ENCODE peak calls at places on chromosomes 7 and 10, in six cellular contexts. One of them, this sample, is unnamed.

GRCh38 chr10:95388539-95388938 is 97.7 kb upstream of the PDLIM1 start:
- DNase-seq in GM06990: no peak
- DNase-seq in CD4-positive, CD25-positive, alpha-beta regulatory T cell: no peak
- DNase-seq in psoas muscle: no peak
- DNase-seq in esophagus squamous epithelium: no peak
- DNase-seq in tibial artery: peak; percentile 68
- DNase-seq in this sample: no peak

GRCh38 chr10:111211756-111212155 is 134.9 kb downstream of the ADRA2A start:
- DNase-seq in GM06990: no peak
- DNase-seq in CD4-positive, CD25-positive, alpha-beta regulatory T cell: no peak
- DNase-seq in psoas muscle: no peak
- DNase-seq in esophagus squamous epithelium: no peak
- DNase-seq in tibial artery: no peak
- DNase-seq in this sample: no peak

GRCh38 chr7:143063741-143064140 is 11.6 kb downstream of the OR6V1 start:
- DNase-seq in GM06990: no peak
- DNase-seq in CD4-positive, CD25-positive, alpha-beta regulatory T cell: no peak
- DNase-seq in psoas muscle: no peak
- DNase-seq in esophagus squamous epithelium: no peak
- DNase-seq in tibial artery: no peak
- DNase-seq in this sample: no peak

GRCh38 chr10:101781984-101782810 is 1.0 kb downstream of the NPM3 start:
- DNase-seq in GM06990: no peak
- DNase-seq in CD4-positive, CD25-positive, alpha-beta regulatory T cell: no peak
- DNase-seq in psoas muscle: no peak
- DNase-seq in esophagus squamous epithelium: no peak
- DNase-seq in tibial artery: no peak
- DNase-seq in this sample: no peak

GRCh38 chr7:46559194-46559576 is 638.1 kb upstream of the IGFBP3 start:
- DNase-seq in GM06990: no peak
- DNase-seq in CD4-positive, CD25-positive, alpha-beta regulatory T cell: no peak
- DNase-seq in psoas muscle: no peak
- DNase-seq in esophagus squamous epithelium: no peak
- DNase-seq in tibial artery: no peak
- DNase-seq in this sample: no peak

GRCh38 chr7:28410628-28411578 is 1.4 kb upstream of the CREB5 start:
- DNase-seq in GM06990: peak; percentile 61
- DNase-seq in CD4-positive, CD25-positive, alpha-beta regulatory T cell: no peak
- DNase-seq in psoas muscle: peak; percentile 55
- DNase-seq in esophagus squamous epithelium: no peak
- DNase-seq in tibial artery: peak; percentile 77
- DNase-seq in this sample: peak; percentile 46

GRCh38 chr7:38740041-38740440 is 108.9 kb upstream of the AMPH start:
- DNase-seq in GM06990: no peak
- DNase-seq in CD4-positive, CD25-positive, alpha-beta regulatory T cell: no peak
- DNase-seq in psoas muscle: no peak
- DNase-seq in esophagus squamous epithelium: no peak
- DNase-seq in tibial artery: no peak
- DNase-seq in this sample: no peak

GRCh38 chr10:13048762-13049161 is 47.2 kb upstream of the CCDC3 start:
- DNase-seq in GM06990: no peak
- DNase-seq in CD4-positive, CD25-positive, alpha-beta regulatory T cell: no peak
- DNase-seq in psoas muscle: no peak
- DNase-seq in esophagus squamous epithelium: no peak
- DNase-seq in tibial artery: no peak
- DNase-seq in this sample: no peak

GRCh38 chr7:38330861-38331709 is 57.6 kb upstream of the TARP start:
- DNase-seq in GM06990: no peak
- DNase-seq in CD4-positive, CD25-positive, alpha-beta regulatory T cell: no peak
- DNase-seq in psoas muscle: no peak
- DNase-seq in esophagus squamous epithelium: no peak
- DNase-seq in tibial artery: no peak
- DNase-seq in this sample: no peak

GRCh38 chr7:23471090-23471859 is 984 bp upstream of the IGF2BP3 start:
- DNase-seq in GM06990: peak; percentile 92
- DNase-seq in CD4-positive, CD25-positive, alpha-beta regulatory T cell: no peak
- DNase-seq in psoas muscle: no peak
- DNase-seq in esophagus squamous epithelium: no peak
- DNase-seq in tibial artery: no peak
- DNase-seq in this sample: no peak
- H3K27me3 ChIP-seq in GM06990: no peaks in the 10 kb centered on the region
- H3K27me3 ChIP-seq in CD4-positive, CD25-positive, alpha-beta regulatory T cell: peaks cover 69% of the 10 kb centered on the region
- H3K27me3 ChIP-seq in psoas muscle: peaks cover 55% of the 10 kb centered on the region
- H3K27me3 ChIP-seq in esophagus squamous epithelium: peaks cover 79% of the 10 kb centered on the region
- H3K27me3 ChIP-seq in tibial artery: peaks cover 24% of the 10 kb centered on the region
- H3K27me3 ChIP-seq in this sample: peaks cover 20% of the 10 kb centered on the region

GRCh38 chr7:128084896-128085608 is 53.8 kb upstream of the LRRC4 start:
- DNase-seq in GM06990: no peak
- DNase-seq in CD4-positive, CD25-positive, alpha-beta regulatory T cell: no peak
- DNase-seq in psoas muscle: no peak
- DNase-seq in esophagus squamous epithelium: no peak
- DNase-seq in tibial artery: no peak
- DNase-seq in this sample: no peak
- H3K27me3 ChIP-seq in GM06990: no peaks in the 10 kb centered on the region
- H3K27me3 ChIP-seq in CD4-positive, CD25-positive, alpha-beta regulatory T cell: no peaks in the 10 kb centered on the region
- H3K27me3 ChIP-seq in psoas muscle: no peaks in the 10 kb centered on the region
- H3K27me3 ChIP-seq in esophagus squamous epithelium: no peaks in the 10 kb centered on the region
- H3K27me3 ChIP-seq in tibial artery: no peaks in the 10 kb centered on the region
- H3K27me3 ChIP-seq in this sample: no peaks in the 10 kb centered on the region

DNA sequence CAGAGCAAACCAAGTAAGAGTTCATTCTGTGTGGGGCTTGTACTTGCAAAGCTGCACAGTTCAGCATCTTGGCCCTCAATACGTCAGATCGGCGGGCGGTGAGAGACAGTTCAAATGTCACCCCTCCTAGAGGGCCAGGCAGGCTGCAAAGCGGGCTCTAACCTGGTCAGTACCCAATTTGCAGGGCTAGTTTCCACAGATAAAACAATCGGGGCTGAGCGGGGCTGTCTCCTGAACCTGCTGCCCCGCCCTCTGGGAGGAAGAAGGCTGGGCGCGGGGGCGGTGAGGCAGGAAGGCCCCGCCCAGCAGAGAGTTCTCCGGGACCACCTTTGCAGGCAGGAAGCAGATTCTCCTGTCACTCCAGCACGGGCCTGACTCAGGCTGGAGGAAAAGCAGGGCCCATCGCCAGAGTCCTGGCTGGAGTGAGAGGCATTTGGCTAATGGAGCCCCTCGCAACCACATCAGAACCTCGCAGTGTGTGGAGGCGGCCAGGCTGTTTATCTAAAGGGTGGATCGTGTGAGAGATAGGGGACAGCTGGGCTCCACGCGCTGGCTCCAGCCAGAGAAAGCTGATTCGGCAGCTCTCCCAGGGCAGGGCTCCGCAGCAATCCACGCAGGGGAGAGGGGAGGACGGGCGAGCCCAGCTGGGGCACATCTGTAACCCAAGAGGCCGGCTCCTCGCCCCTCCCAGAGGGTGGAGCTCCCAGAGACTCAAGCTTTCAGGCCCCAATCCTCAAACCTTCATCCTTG is 83.1 kb downstream of the SH3PXD2A start:
- DNase-seq in GM06990: peak; percentile 57
- DNase-seq in CD4-positive, CD25-positive, alpha-beta regulatory T cell: peak; percentile 54
- DNase-seq in psoas muscle: peak; percentile 88
- DNase-seq in esophagus squamous epithelium: peak; percentile 44
- DNase-seq in tibial artery: peak; percentile 73
- DNase-seq in this sample: peak; percentile 81
- H3K27me3 ChIP-seq in GM06990: no peaks in the 10 kb centered on the region
- H3K27me3 ChIP-seq in CD4-positive, CD25-positive, alpha-beta regulatory T cell: no peaks in the 10 kb centered on the region
- H3K27me3 ChIP-seq in psoas muscle: no peaks in the 10 kb centered on the region
- H3K27me3 ChIP-seq in esophagus squamous epithelium: no peaks in the 10 kb centered on the region
- H3K27me3 ChIP-seq in tibial artery: no peaks in the 10 kb centered on the region
- H3K27me3 ChIP-seq in this sample: no peaks in the 10 kb centered on the region

GRCh38 chr10:85646312-85646711 is 720.3 kb downstream of the GRID1 start:
- DNase-seq in GM06990: no peak
- DNase-seq in CD4-positive, CD25-positive, alpha-beta regulatory T cell: no peak
- DNase-seq in psoas muscle: no peak
- DNase-seq in esophagus squamous epithelium: no peak
- DNase-seq in tibial artery: no peak
- DNase-seq in this sample: no peak

GRCh38 chr10:85643839-85644525 is 722.6 kb downstream of the GRID1 start:
- DNase-seq in GM06990: no peak
- DNase-seq in CD4-positive, CD25-positive, alpha-beta regulatory T cell: no peak
- DNase-seq in psoas muscle: no peak
- DNase-seq in esophagus squamous epithelium: no peak
- DNase-seq in tibial artery: no peak
- DNase-seq in this sample: no peak

GRCh38 chr10:85645851-85646250 is 720.7 kb downstream of the GRID1 start:
- DNase-seq in GM06990: no peak
- DNase-seq in CD4-positive, CD25-positive, alpha-beta regulatory T cell: no peak
- DNase-seq in psoas muscle: no peak
- DNase-seq in esophagus squamous epithelium: no peak
- DNase-seq in tibial artery: no peak
- DNase-seq in this sample: no peak

GRCh38 chr10:85643171-85643838 is 723.3 kb downstream of the GRID1 start:
- DNase-seq in GM06990: no peak
- DNase-seq in CD4-positive, CD25-positive, alpha-beta regulatory T cell: no peak
- DNase-seq in psoas muscle: no peak
- DNase-seq in esophagus squamous epithelium: no peak
- DNase-seq in tibial artery: no peak
- DNase-seq in this sample: no peak

DNA sequence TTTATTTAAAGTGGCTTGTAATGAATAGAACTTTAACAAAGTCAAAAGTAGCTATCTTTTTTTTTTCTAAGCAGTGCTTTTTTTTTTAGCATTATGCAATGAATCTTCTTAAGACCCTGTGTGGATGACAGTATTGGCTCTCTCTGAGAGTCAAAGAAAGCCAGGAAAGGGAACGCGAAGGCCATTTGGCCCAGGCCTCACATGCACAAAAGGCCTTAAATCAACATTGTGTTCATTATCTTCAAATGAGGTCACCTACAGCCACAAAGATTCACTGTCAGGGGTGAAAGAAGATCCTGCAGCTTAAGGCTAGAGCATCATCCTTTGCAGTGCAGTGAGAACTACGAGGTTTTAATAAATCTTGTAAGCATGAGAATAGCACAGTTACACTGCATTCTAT is 721.5 kb downstream of the GRID1 start:
- DNase-seq in GM06990: no peak
- DNase-seq in CD4-positive, CD25-positive, alpha-beta regulatory T cell: no peak
- DNase-seq in psoas muscle: no peak
- DNase-seq in esophagus squamous epithelium: no peak
- DNase-seq in tibial artery: no peak
- DNase-seq in this sample: no peak
- H3K27me3 ChIP-seq in GM06990: no peaks in the 10 kb centered on the region
- H3K27me3 ChIP-seq in CD4-positive, CD25-positive, alpha-beta regulatory T cell: no peaks in the 10 kb centered on the region
- H3K27me3 ChIP-seq in psoas muscle: no peaks in the 10 kb centered on the region
- H3K27me3 ChIP-seq in esophagus squamous epithelium: no peaks in the 10 kb centered on the region
- H3K27me3 ChIP-seq in tibial artery: no peaks in the 10 kb centered on the region
- H3K27me3 ChIP-seq in this sample: no peaks in the 10 kb centered on the region

DNA sequence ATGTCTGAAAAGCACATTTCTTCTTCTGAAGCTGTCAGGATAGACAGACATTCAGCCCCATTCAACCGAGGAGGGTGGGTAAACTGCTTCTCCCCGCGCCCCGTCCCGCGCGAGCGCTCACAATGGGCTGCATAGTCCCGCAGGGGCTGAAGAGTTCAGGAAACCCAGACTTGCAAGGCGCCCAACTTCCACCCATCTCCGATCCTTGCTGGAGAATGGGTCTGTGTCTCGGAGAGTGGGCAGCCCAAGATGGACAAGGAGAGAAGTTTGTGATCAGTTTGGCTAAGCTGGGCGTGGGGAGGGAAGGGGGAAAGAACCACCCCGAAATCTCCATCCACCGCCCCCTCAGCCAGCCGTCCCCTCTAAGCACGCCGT is 686 bp downstream of the AASS start:
- DNase-seq in GM06990: peak; percentile 25
- DNase-seq in CD4-positive, CD25-positive, alpha-beta regulatory T cell: no peak
- DNase-seq in psoas muscle: peak; percentile 17
- DNase-seq in esophagus squamous epithelium: no peak
- DNase-seq in tibial artery: peak; percentile 21
- DNase-seq in this sample: peak; percentile 56
- H3K27me3 ChIP-seq in GM06990: no peaks in the 10 kb centered on the region
- H3K27me3 ChIP-seq in CD4-positive, CD25-positive, alpha-beta regulatory T cell: no peaks in the 10 kb centered on the region
- H3K27me3 ChIP-seq in psoas muscle: no peaks in the 10 kb centered on the region
- H3K27me3 ChIP-seq in esophagus squamous epithelium: no peaks in the 10 kb centered on the region
- H3K27me3 ChIP-seq in tibial artery: no peaks in the 10 kb centered on the region
- H3K27me3 ChIP-seq in this sample: no peaks in the 10 kb centered on the region

GRCh38 chr7:32582036-32582435 is 86.7 kb downstream of the AVL9 start:
- DNase-seq in GM06990: no peak
- DNase-seq in CD4-positive, CD25-positive, alpha-beta regulatory T cell: no peak
- DNase-seq in psoas muscle: no peak
- DNase-seq in esophagus squamous epithelium: no peak
- DNase-seq in tibial artery: no peak
- DNase-seq in this sample: no peak
- H3K27me3 ChIP-seq in GM06990: no peaks in the 10 kb centered on the region
- H3K27me3 ChIP-seq in CD4-positive, CD25-positive, alpha-beta regulatory T cell: no peaks in the 10 kb centered on the region
- H3K27me3 ChIP-seq in psoas muscle: no peaks in the 10 kb centered on the region
- H3K27me3 ChIP-seq in esophagus squamous epithelium: no peaks in the 10 kb centered on the region
- H3K27me3 ChIP-seq in tibial artery: no peaks in the 10 kb centered on the region
- H3K27me3 ChIP-seq in this sample: no peaks in the 10 kb centered on the region